ENCODE peak calls at places on chromosomes 2 and 18, in five cellular contexts. A, B, O, L and I are unnamed samples.

GRCh38 chr2:8525582-8526402 is 156.1 kb upstream of the ID2 start:
- DNase-seq in B (peak), A (no peak), L (peak), O (peak), I (peak)

GRCh38 chr2:10564876-10565425 is 116.8 kb upstream of the ODC1 start:
- DNase-seq in O (no peak), A (no peak), L (no peak), B (no peak), I (no peak)

GRCh38 chr2:75381032-75381431 is 179.7 kb downstream of the EVA1A start:
- DNase-seq in O (no peak), B (no peak), A (no peak), L (no peak), I (no peak)

GRCh38 chr2:234355052-234355720 is 141.7 kb downstream of the ARL4C start:
- DNase-seq in O (no peak), B (no peak), A (no peak), L (peak), I (no peak)

GRCh38 chr2:234363011-234363487 is 133.8 kb downstream of the ARL4C start:
- DNase-seq in L (peak), A (no peak), B (no peak), O (peak), I (no peak)

GRCh38 chr18:45837283-45838070 is 12.0 kb downstream of the SIGLEC15 start:
- DNase-seq in B (peak), L (peak), A (peak), O (no peak), I (no peak)

GRCh38 chr2:88563134-88563533 is 64.1 kb downstream of the EIF2AK3 start:
- DNase-seq in O (no peak), A (no peak), L (no peak), B (no peak), I (no peak)

GRCh38 chr18:37741012-37741586 is 175.5 kb upstream of the CELF4 start:
- DNase-seq in B (no peak), O (no peak), A (no peak), L (no peak), I (no peak)

GRCh38 chr2:205754924-205755321 is 72.6 kb downstream of the NRP2 start:
- DNase-seq in A (no peak), O (no peak), L (no peak), B (no peak), I (no peak)

GRCh38 chr2:46260305-46260704 is 36.9 kb upstream of the EPAS1 start:
- DNase-seq in O (no peak), A (no peak), L (no peak), B (no peak), I (no peak)

GRCh38 chr2:22944141-22944540 is 440.8 kb upstream of the KLHL29 start:
- DNase-seq in A (no peak), O (no peak), B (no peak), L (no peak), I (no peak)

DNA sequence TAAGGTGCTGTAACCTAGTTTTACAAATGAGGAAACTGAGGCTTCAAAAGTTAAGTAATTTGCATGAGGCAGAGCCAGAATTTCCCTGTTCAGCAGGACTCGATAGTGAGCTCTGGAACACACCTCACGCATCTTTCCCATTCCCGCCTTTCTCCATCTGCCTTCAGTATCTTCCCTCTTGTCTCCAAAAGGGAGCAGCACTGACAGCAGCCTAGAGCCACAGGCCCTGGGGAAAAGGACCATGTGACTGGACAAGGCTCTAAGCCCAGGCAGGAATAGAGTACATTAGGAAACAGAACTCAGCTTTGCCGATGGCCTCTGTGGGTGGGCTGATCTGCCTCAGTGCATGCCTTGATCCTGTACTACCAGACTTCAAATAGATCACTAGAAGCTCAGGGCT is 21.5 kb downstream of the GPR155 start:
- DNase-seq in L (peak), O (no peak), B (no peak), A (no peak), I (no peak)
- TF ChIP-seq CTCF in L (no peak), O (no peak), B (no peak), A (no peak), I (no peak)

GRCh38 chr2:171788316-171788993 is 101.2 kb downstream of the DYNC1I2 start:
- DNase-seq in B (peak), A (no peak), O (no peak), L (no peak), I (no peak)
- TF ChIP-seq CTCF in B (no peak), A (no peak), O (no peak), L (no peak), I (no peak)

GRCh38 chr2:53739057-53739456 is 28.5 kb upstream of the CHAC2 start:
- DNase-seq in A (no peak), O (no peak), B (no peak), L (no peak), I (no peak)

GRCh38 chr2:53737091-53737490 is 30.5 kb upstream of the CHAC2 start:
- DNase-seq in L (no peak), O (no peak), B (no peak), A (no peak), I (no peak)

GRCh38 chr2:53744395-53745065 is 23.1 kb upstream of the CHAC2 start:
- DNase-seq in O (no peak), A (no peak), L (no peak), B (no peak), I (no peak)

GRCh38 chr2:53740170-53740569 is 27.4 kb upstream of the CHAC2 start:
- DNase-seq in A (no peak), L (no peak), B (no peak), O (no peak), I (no peak)
- TF ChIP-seq CTCF in A (no peak), L (peak), B (no peak), O (no peak), I (peak)

GRCh38 chr18:24021505-24021904 is 7.0 kb downstream of the TTC39C start:
- DNase-seq in O (no peak), A (no peak), L (no peak), B (no peak), I (no peak)

GRCh38 chr18:24022141-24022540 is 7.6 kb downstream of the TTC39C start:
- DNase-seq in A (no peak), B (no peak), L (no peak), O (no peak), I (no peak)

GRCh38 chr18:24026457-24026856 is 11.9 kb downstream of the TTC39C start:
- DNase-seq in B (no peak), O (no peak), L (no peak), A (no peak), I (no peak)

GRCh38 chr18:24024425-24024824 is 9.9 kb downstream of the TTC39C start:
- DNase-seq in O (no peak), A (no peak), B (no peak), L (no peak), I (no peak)

GRCh38 chr18:24023185-24023814 is 8.7 kb downstream of the TTC39C start:
- DNase-seq in O (no peak), L (peak), A (no peak), B (no peak), I (no peak)
- TF ChIP-seq CTCF in O (no peak), L (peak), A (no peak), B (no peak), I (no peak)

GRCh38 chr2:108182489-108182888 is 57.3 kb upstream of the SULT1C3 start:
- DNase-seq in B (no peak), L (peak), O (no peak), A (no peak), I (no peak)
- TF ChIP-seq CTCF in B (no peak), L (peak), O (no peak), A (no peak), I (peak)

GRCh38 chr2:30445266-30445821 is 1.7 kb upstream of the LCLAT1 start:
- DNase-seq in A (no peak), B (no peak), O (no peak), L (no peak), I (no peak)

GRCh38 chr2:30446602-30447148 is 371 bp upstream of the LCLAT1 start:
- DNase-seq in O (no peak), L (no peak), B (no peak), A (no peak), I (no peak)

GRCh38 chr2:30448308-30448707 is 1.3 kb downstream of the LCLAT1 start:
- DNase-seq in A (no peak), O (no peak), L (no peak), B (no peak), I (no peak)

GRCh38 chr2:30450025-30450424 is 3.0 kb downstream of the LCLAT1 start:
- DNase-seq in O (no peak), A (no peak), L (no peak), B (no peak), I (no peak)

DNA sequence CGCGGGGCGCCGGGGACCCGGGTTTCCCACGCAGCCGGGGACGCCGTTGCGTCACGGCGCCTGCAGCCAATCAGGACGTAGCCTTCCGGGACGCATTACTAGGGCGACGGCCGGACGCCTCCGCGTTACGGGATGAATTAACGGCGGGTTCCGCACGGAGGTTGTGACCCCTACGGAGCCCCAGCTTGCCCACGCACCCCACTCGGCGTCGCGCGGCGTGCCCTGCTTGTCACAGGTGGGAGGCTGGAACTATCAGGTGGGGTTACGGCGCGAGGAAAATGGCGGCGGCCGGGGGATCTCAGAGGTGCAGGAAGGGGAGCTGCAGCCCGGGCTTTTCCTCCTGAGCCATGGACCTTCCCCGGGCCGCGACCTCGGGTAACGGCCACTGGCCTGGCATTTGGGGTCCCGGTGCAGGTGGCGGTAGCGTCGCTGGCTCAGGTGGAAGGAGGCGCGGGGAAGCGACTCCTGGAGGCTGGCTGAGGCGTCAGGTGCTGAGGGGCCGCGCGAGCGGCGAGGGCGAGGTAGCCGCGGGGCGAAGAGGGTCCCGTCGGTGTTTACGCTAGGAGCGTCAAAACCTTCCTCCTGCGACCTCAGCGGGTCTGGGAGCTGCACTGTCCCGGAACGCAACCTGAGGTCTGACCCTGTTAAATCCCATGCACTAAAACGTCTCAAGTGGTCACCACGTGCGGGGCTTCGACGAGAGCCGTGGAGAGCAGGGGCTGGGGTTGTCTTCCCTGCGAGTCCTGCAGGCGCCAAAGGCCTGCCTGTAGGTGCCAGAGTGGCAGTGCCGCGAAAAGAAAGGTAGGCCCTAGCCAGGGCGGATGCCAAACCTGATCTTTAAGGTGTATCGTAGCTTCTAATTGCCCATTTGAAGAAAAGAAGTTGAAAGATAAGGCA is at the start of gene LCLAT1:
- DNase-seq in O (peak), L (peak), A (peak), B (peak), I (peak)
- TF ChIP-seq CTCF in O (no peak), L (no peak), A (no peak), B (no peak), I (no peak)

DNA sequence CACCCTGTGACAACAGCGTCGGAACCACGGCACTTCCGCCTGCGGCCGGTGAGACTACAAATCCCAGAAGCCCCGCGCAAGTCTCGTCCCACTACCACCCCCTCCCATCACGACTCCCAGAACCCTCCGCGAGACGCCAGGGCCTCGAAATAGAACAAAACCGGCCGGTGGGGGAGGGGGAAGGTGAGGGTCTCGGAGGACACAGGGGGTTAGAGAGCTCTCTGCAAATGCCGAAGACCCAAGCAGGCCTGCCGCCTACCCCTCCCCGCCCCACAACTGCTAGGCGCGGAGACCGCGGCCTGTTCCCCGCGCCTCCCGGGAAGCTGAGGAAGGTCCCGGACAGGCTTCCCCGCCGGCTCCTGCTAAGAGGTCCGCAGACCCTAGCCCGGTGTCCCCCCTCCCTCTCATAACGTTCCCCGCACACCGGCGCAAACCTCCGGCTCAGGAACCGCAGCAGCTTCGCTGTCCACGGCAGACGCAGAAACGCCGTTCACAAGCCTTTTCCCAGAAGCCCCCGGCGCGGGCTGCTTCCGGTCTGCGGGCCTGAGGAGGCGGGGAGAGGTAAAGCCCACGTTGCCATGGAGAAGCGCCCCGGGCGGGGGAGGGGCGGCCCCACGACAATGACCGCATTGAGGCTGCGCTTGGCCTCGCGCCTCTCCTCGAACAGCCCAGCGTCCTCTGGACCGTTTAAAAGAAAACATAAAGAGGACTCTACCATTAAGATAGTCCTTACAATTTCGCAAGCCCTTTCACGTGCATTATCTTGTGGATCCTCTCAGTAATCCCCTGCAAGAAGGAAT is at the start of gene ZNF24:
- DNase-seq in A (peak), O (peak), L (peak), B (peak), I (peak)
- TF ChIP-seq CTCF in A (no peak), O (no peak), L (no peak), B (no peak), I (no peak)

GRCh38 chr2:134785659-134786058 is 52.8 kb upstream of the ACMSD start:
- DNase-seq in L (no peak), B (no peak), O (no peak), A (no peak), I (no peak)

GRCh38 chr2:134780977-134781376 is 57.4 kb upstream of the ACMSD start:
- DNase-seq in B (no peak), L (no peak), O (no peak), A (no peak), I (no peak)

GRCh38 chr2:134782107-134782506 is 56.3 kb upstream of the ACMSD start:
- DNase-seq in A (no peak), L (no peak), B (no peak), O (no peak), I (no peak)

GRCh38 chr2:134783912-134784311 is 54.5 kb upstream of the ACMSD start:
- DNase-seq in B (no peak), O (peak), A (no peak), L (no peak), I (no peak)

GRCh38 chr2:134782792-134783191 is 55.6 kb upstream of the ACMSD start:
- DNase-seq in O (no peak), A (no peak), B (no peak), L (no peak), I (peak)
- TF ChIP-seq CTCF in O (peak), A (no peak), B (peak), L (peak), I (no peak)